ENCODE peak calls at places on chromosomes 1 and 21, in six cellular contexts. S, G, Y, C, J and E are unnamed samples. For H3K4me1 and H3K9me3, the result is how much of the 10 kb centered on the place peaks cover.

GRCh38 chr1:43367026-43367903 is 546 bp downstream of the ELOVL1 start:
- DNase-seq in J (peak), G (peak), Y (no peak), S (peak), C (no peak), E (peak)

GRCh38 chr21:33441489-33442477 is 38.0 kb downstream of the TMEM50B start:
- DNase-seq in S (peak), C (peak), J (peak), G (peak), Y (no peak), E (no peak)

GRCh38 chr1:235999259-235999925 is 65.5 kb downstream of the NID1 start:
- DNase-seq in S (no peak), G (no peak), Y (no peak), J (peak), C (peak), E (peak)

GRCh38 chr1:43008106-43008424 is 49.4 kb upstream of the SLC2A1 start:
- DNase-seq in Y (no peak), G (no peak), J (no peak), S (no peak), C (no peak), E (no peak)

GRCh38 chr1:213268221-213268620 is 217.2 kb downstream of the RPS6KC1 start:
- DNase-seq in C (peak), G (no peak), S (no peak), Y (no peak), J (peak), E (no peak)

GRCh38 chr1:181178241-181178640 is 89.7 kb downstream of the IER5 start:
- DNase-seq in G (no peak), S (no peak), J (no peak), Y (no peak), C (no peak), E (no peak)

GRCh38 chr1:54995835-54996234 is 2.9 kb upstream of the BSND start:
- DNase-seq in Y (no peak), J (no peak), S (no peak), G (no peak), C (no peak), E (peak)

GRCh38 chr1:76944942-76945341 is 77.7 kb downstream of the ST6GALNAC5 start:
- DNase-seq in J (peak), G (no peak), S (no peak), C (no peak), Y (no peak), E (no peak)

GRCh38 chr1:30840904-30841598 is 67.5 kb downstream of the SDC3 start:
- DNase-seq in G (peak), C (peak), Y (no peak), J (no peak), S (no peak), E (no peak)

GRCh38 chr21:45888361-45889009 is 93.1 kb upstream of the COL6A1 start:
- DNase-seq in J (no peak), G (no peak), C (no peak), S (no peak), Y (no peak), E (peak)

GRCh38 chr1:85437139-85437538 is 27.8 kb downstream of the DDAH1 start:
- DNase-seq in G (no peak), S (no peak), Y (no peak), J (no peak), C (no peak), E (no peak)

GRCh38 chr21:46648539-46648938 is 13.1 kb downstream of the PRMT2 start:
- DNase-seq in Y (no peak), J (no peak), G (no peak), C (no peak), S (no peak), E (no peak)

GRCh38 chr1:170685166-170685565 is 21.2 kb downstream of the PRRX1 start:
- DNase-seq in C (peak), Y (no peak), J (peak), S (no peak), G (no peak), E (no peak)

GRCh38 chr1:10787274-10787673 is 9.2 kb downstream of the CASZ1 start:
- DNase-seq in J (no peak), G (no peak), Y (no peak), S (no peak), C (no peak), E (no peak)

GRCh38 chr1:70204578-70204977 is 801 bp downstream of the LRRC40 start:
- DNase-seq in J (peak), G (no peak), Y (no peak), C (no peak), S (peak), E (no peak)

GRCh38 chr1:183735069-183735860 is 69.7 kb upstream of the RGL1 start:
- DNase-seq in J (peak), Y (no peak), S (no peak), C (peak), G (no peak), E (no peak)

GRCh38 chr1:116832268-116832931 is 77.3 kb upstream of the PTGFRN start:
- DNase-seq in Y (no peak), J (no peak), C (no peak), G (no peak), S (no peak), E (no peak)

GRCh38 chr21:43318841-43319781 is 107.8 kb downstream of the SIK1 start:
- DNase-seq in S (peak), J (peak), C (peak), Y (no peak), G (peak), E (no peak)

GRCh38 chr1:9164919-9165318 is 36.0 kb upstream of the GPR157 start:
- DNase-seq in G (no peak), C (no peak), S (no peak), J (no peak), Y (no peak), E (no peak)

GRCh38 chr1:117232551-117232950 is 21.8 kb upstream of the VTCN1 start:
- DNase-seq in C (no peak), Y (no peak), J (peak), G (no peak), S (no peak), E (no peak)

GRCh38 chr1:89697397-89697796 is 64.5 kb downstream of the LRRC8C start:
- DNase-seq in J (peak), C (no peak), S (no peak), Y (no peak), G (no peak), E (no peak)

GRCh38 chr1:82398357-82398756 is 597.6 kb downstream of the ADGRL2 start:
- DNase-seq in G (no peak), J (peak), S (no peak), C (peak), Y (no peak), E (no peak)
- H3K4me1 ChIP-seq in G (under half), J (under half), S (under half), C (under half), Y (under half), E (under half)

DNA sequence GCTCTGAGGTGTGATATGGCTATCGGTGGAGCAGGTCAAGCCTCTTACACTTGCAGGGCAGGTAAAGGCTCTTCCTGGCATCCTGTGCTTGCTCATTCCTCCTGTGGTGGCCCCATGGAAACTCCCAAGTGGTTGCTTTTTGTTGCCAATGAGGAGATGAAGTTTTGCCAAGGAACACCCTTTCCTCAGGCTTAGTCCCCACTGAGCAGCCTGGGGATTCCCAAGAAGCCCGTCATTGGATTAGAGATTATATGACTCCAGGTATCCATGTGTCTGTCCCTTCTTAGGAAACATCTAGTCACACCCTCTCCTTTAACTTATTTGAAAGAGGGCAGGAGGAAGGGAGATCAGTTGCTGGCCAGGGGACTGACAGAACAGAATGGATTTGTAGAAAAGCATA is 3.8 kb upstream of the LCE3A start:
- DNase-seq in G (no peak), C (no peak), S (no peak), Y (no peak), J (no peak), E (no peak)
- H3K9me3 ChIP-seq in G (under half), C (under half), S (under half), Y (under half), J (under half), E (under half)

GRCh38 chr1:67746299-67746698 is 61.3 kb downstream of the GADD45A start:
- DNase-seq in S (no peak), Y (no peak), G (no peak), J (peak), C (peak), E (no peak)
- H3K4me3 ChIP-seq in S (no peak), Y (no peak), G (no peak), J (no peak), C (no peak), E (no peak)

DNA sequence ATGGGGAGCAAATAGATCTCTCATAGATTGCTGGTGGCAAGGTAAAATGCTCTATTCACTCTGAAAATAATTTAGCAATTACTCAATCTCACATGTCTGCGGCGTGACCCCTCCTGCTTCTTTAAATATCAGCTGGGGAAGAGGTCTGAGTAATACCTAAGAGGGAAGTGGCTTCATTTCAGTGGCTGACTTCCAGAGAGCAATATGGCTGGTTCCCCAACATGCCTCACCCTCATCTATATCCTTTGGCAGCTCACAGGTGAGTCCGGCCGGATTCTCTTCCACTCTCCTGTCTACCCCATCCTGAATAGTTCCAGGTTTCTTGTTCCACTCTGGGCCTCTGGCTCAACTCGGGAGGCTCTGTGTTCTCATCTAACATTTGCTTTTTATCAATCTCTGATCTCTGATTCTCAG is at the start of gene SLAMF7:
- DNase-seq in Y (no peak), G (peak), S (no peak), C (no peak), J (no peak), E (no peak)
- H3K4me1 ChIP-seq in Y (under half), G (under half), S (under half), C (under half), J (under half), E (under half)

GRCh38 chr1:168157638-168158037 is 20.9 kb upstream of the GPR161 start:
- DNase-seq in G (no peak), Y (no peak), C (no peak), J (no peak), S (no peak), E (no peak)
- H3K9me3 ChIP-seq in G (under half), Y (under half), C (under half), J (under half), S (under half), E (under half)

DNA sequence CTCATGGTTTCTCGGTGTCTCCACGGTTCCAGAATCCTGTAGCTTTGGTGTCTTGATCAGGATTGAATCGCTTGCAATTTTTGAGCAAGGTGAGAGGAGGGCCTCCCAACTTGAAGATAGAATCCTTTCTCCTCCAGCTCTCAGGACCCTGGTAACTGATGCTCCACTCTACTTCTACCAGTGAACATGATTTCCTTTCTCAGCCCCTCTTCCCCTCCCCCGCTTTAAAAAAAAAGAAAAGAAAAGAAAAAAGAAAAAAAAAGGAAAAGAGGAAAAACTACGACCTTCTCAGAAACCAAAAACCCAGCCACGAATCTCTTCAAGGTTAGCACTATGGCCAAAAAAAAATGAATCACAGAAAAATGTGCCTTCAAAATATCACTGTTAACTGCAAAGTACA is 1.2 kb downstream of the ARHGEF11 start:
- DNase-seq in G (no peak), S (no peak), C (no peak), Y (no peak), J (no peak), E (no peak)
- H3K4me3 ChIP-seq in G (no peak), S (no peak), C (peak), Y (peak), J (peak), E (no peak)